ENCODE peak calls at places on chromosomes 16 and 17, in seven cellular contexts. W is substantia nigra, R is SIG-M5, A is RCC 7860, N is NCI-H1436, P is tibial nerve, H is T-helper 1 cell. B is an unnamed sample.

GRCh38 chr17:82106697-82107305 is 8.8 kb upstream of the FASN start:
- DNase-seq in W (peak; percentile 35), R (no peak), A (no peak), N (no peak), P (no peak), H (no peak), B (no peak)

GRCh38 chr17:44014133-44014436 is 678 bp downstream of the TMEM101 start:
- DNase-seq in W (no peak), R (no peak), A (no peak), N (no peak), P (no peak), H (no peak), B (no peak)

GRCh38 chr16:67326472-67327309 is at the start of the genes KCTD19 and LRRC36:
- DNase-seq in W (no peak), R (no peak), A (no peak), N (peak; percentile 82), P (peak; percentile 21), H (peak; percentile 16), B (no peak)

GRCh38 chr17:77693301-77693700 is 265.2 kb upstream of the TNRC6C start:
- DNase-seq in W (no peak), R (no peak), A (no peak), N (no peak), P (no peak), H (no peak), B (no peak)

GRCh38 chr16:17468611-17469010 is 2.1 kb downstream of the XYLT1 start:
- DNase-seq in W (no peak), R (no peak), A (no peak), N (no peak), P (no peak), H (no peak), B (no peak)

GRCh38 chr17:48491527-48492273 is 39.1 kb downstream of the HOXB1 start:
- DNase-seq in W (no peak), R (no peak), A (no peak), N (no peak), P (no peak), H (no peak), B (no peak)

GRCh38 chr17:36468903-36469635 is 17.4 kb upstream of the ZNHIT3 start:
- DNase-seq in W (no peak), R (no peak), A (no peak), N (no peak), P (no peak), H (no peak), B (no peak)

GRCh38 chr17:19447085-19447583 is 36.1 kb downstream of the RNF112 start:
- DNase-seq in W (peak; percentile 72), R (no peak), A (peak; percentile 39), N (peak; percentile 90), P (peak; percentile 98), H (peak; percentile 65), B (peak; percentile 89)

GRCh38 chr16:4700380-4700996 is 7.1 kb downstream of the NUDT16L1 start:
- DNase-seq in W (no peak), R (no peak), A (no peak), N (no peak), P (no peak), H (no peak), B (no peak)

GRCh38 chr16:28826141-28826540 is 3.3 kb downstream of the ATXN2L start:
- DNase-seq in W (no peak), R (no peak), A (no peak), N (no peak), P (no peak), H (no peak), B (no peak)

GRCh38 chr17:73048170-73048569 is 44.3 kb downstream of the SLC39A11 start:
- DNase-seq in W (no peak), R (no peak), A (no peak), N (no peak), P (no peak), H (no peak), B (no peak)

GRCh38 chr16:17160285-17160854 is 310.4 kb downstream of the XYLT1 start:
- DNase-seq in W (no peak), R (no peak), A (no peak), N (peak; percentile 48), P (no peak), H (no peak), B (no peak)